ENCODE peak calls at places on chromosomes 4 and X, in six cellular contexts. One of them, this sample, is unnamed.

GRCh38 chr4:156656911-156657310 is 314.7 kb downstream of the PDGFC start:
- DNase-seq in activated B cell treated with CpG ODN at 0.5 μM for 24 hours: no peak
- DNase-seq in fibroblast of lung: no peak
- DNase-seq in progenitor cell of endocrine pancreas: no peak
- DNase-seq in stomach: no peak
- DNase-seq in uterus: no peak
- DNase-seq in this sample: no peak

GRCh38 chrX:44938111-44938510 is 65.1 kb downstream of the KDM6A start:
- DNase-seq in activated B cell treated with CpG ODN at 0.5 μM for 24 hours: no peak
- DNase-seq in fibroblast of lung: no peak
- DNase-seq in progenitor cell of endocrine pancreas: no peak
- DNase-seq in stomach: no peak
- DNase-seq in uterus: no peak
- DNase-seq in this sample: no peak

GRCh38 chr4:145177906-145178538 is 2.4 kb downstream of the OTUD4 start:
- DNase-seq in activated B cell treated with CpG ODN at 0.5 μM for 24 hours: no peak
- DNase-seq in fibroblast of lung: peak; percentile 47
- DNase-seq in progenitor cell of endocrine pancreas: no peak
- DNase-seq in stomach: no peak
- DNase-seq in uterus: no peak
- DNase-seq in this sample: no peak

GRCh38 chrX:71618303-71618721 is at the start of gene CXCR3:
- DNase-seq in activated B cell treated with CpG ODN at 0.5 μM for 24 hours: peak; percentile 21
- DNase-seq in fibroblast of lung: peak; percentile 44
- DNase-seq in progenitor cell of endocrine pancreas: no peak
- DNase-seq in stomach: no peak
- DNase-seq in uterus: no peak
- DNase-seq in this sample: peak; percentile 36

GRCh38 chr4:48692023-48692422 is 88.1 kb downstream of the FRYL start:
- DNase-seq in activated B cell treated with CpG ODN at 0.5 μM for 24 hours: no peak
- DNase-seq in fibroblast of lung: no peak
- DNase-seq in progenitor cell of endocrine pancreas: no peak
- DNase-seq in stomach: no peak
- DNase-seq in uterus: no peak
- DNase-seq in this sample: no peak

GRCh38 chr4:108372678-108373077 is 203.9 kb upstream of the LEF1 start:
- DNase-seq in activated B cell treated with CpG ODN at 0.5 μM for 24 hours: no peak
- DNase-seq in fibroblast of lung: no peak
- DNase-seq in progenitor cell of endocrine pancreas: no peak
- DNase-seq in stomach: no peak
- DNase-seq in uterus: no peak
- DNase-seq in this sample: no peak

GRCh38 chrX:109393859-109394258 is 88.0 kb downstream of the GUCY2F start:
- DNase-seq in activated B cell treated with CpG ODN at 0.5 μM for 24 hours: no peak
- DNase-seq in fibroblast of lung: no peak
- DNase-seq in progenitor cell of endocrine pancreas: no peak
- DNase-seq in stomach: no peak
- DNase-seq in uterus: no peak
- DNase-seq in this sample: no peak

GRCh38 chr4:20592666-20593065 is 107.6 kb upstream of the PACRGL start:
- DNase-seq in activated B cell treated with CpG ODN at 0.5 μM for 24 hours: no peak
- DNase-seq in fibroblast of lung: peak; percentile 17
- DNase-seq in progenitor cell of endocrine pancreas: no peak
- DNase-seq in stomach: no peak
- DNase-seq in uterus: no peak
- DNase-seq in this sample: no peak

GRCh38 chr4:138177278-138177968 is 64.7 kb downstream of the SLC7A11 start:
- DNase-seq in activated B cell treated with CpG ODN at 0.5 μM for 24 hours: no peak
- DNase-seq in fibroblast of lung: no peak
- DNase-seq in progenitor cell of endocrine pancreas: no peak
- DNase-seq in stomach: no peak
- DNase-seq in uterus: no peak
- DNase-seq in this sample: no peak

GRCh38 chrX:12975999-12976558 is 1.2 kb downstream of the TMSB4X start:
- DNase-seq in activated B cell treated with CpG ODN at 0.5 μM for 24 hours: no peak
- DNase-seq in fibroblast of lung: peak; percentile 54
- DNase-seq in progenitor cell of endocrine pancreas: no peak
- DNase-seq in stomach: peak; percentile 40
- DNase-seq in uterus: peak; percentile 48
- DNase-seq in this sample: peak; percentile 25

GRCh38 chrX:47169726-47170515 is 23.7 kb upstream of the UBA1 start:
- DNase-seq in activated B cell treated with CpG ODN at 0.5 μM for 24 hours: no peak
- DNase-seq in fibroblast of lung: peak; percentile 63
- DNase-seq in progenitor cell of endocrine pancreas: no peak
- DNase-seq in stomach: peak; percentile 23
- DNase-seq in uterus: peak; percentile 11
- DNase-seq in this sample: no peak

GRCh38 chrX:135275973-135276372 is 24.1 kb downstream of the ETDA start:
- DNase-seq in activated B cell treated with CpG ODN at 0.5 μM for 24 hours: no peak
- DNase-seq in fibroblast of lung: no peak
- DNase-seq in progenitor cell of endocrine pancreas: no peak
- DNase-seq in stomach: no peak
- DNase-seq in uterus: no peak
- DNase-seq in this sample: no peak

GRCh38 chr4:31366041-31366440 is 645.9 kb downstream of the PCDH7 start:
- DNase-seq in activated B cell treated with CpG ODN at 0.5 μM for 24 hours: no peak
- DNase-seq in fibroblast of lung: peak; percentile 67
- DNase-seq in progenitor cell of endocrine pancreas: no peak
- DNase-seq in stomach: no peak
- DNase-seq in uterus: no peak
- DNase-seq in this sample: no peak

GRCh38 chr4:145679520-145679919 is 426 bp upstream of the C4orf51 start:
- DNase-seq in activated B cell treated with CpG ODN at 0.5 μM for 24 hours: no peak
- DNase-seq in fibroblast of lung: peak; percentile 95
- DNase-seq in progenitor cell of endocrine pancreas: no peak
- DNase-seq in stomach: peak; percentile 32
- DNase-seq in uterus: no peak
- DNase-seq in this sample: no peak

GRCh38 chr4:73446336-73446938 is 10.4 kb downstream of the AFP start:
- DNase-seq in activated B cell treated with CpG ODN at 0.5 μM for 24 hours: no peak
- DNase-seq in fibroblast of lung: peak; percentile 44
- DNase-seq in progenitor cell of endocrine pancreas: no peak
- DNase-seq in stomach: no peak
- DNase-seq in uterus: no peak
- DNase-seq in this sample: no peak

GRCh38 chrX:31166832-31167231 is 95.0 kb upstream of the FTHL17 start:
- DNase-seq in activated B cell treated with CpG ODN at 0.5 μM for 24 hours: no peak
- DNase-seq in fibroblast of lung: no peak
- DNase-seq in progenitor cell of endocrine pancreas: no peak
- DNase-seq in stomach: no peak
- DNase-seq in uterus: no peak
- DNase-seq in this sample: no peak

GRCh38 chrX:153333271-153333670 is 682 bp upstream of the ZNF275 start:
- DNase-seq in activated B cell treated with CpG ODN at 0.5 μM for 24 hours: no peak
- DNase-seq in fibroblast of lung: peak; percentile 39
- DNase-seq in progenitor cell of endocrine pancreas: no peak
- DNase-seq in stomach: no peak
- DNase-seq in uterus: no peak
- DNase-seq in this sample: no peak

GRCh38 chr4:109729563-109730293 is at the start of gene PLA2G12A:
- DNase-seq in activated B cell treated with CpG ODN at 0.5 μM for 24 hours: peak; percentile 77
- DNase-seq in fibroblast of lung: peak; percentile 37
- DNase-seq in progenitor cell of endocrine pancreas: peak; percentile 87
- DNase-seq in stomach: peak; percentile 94
- DNase-seq in uterus: peak; percentile 64
- DNase-seq in this sample: peak; percentile 64

GRCh38 chr4:86338521-86338920 is 21.3 kb downstream of the MAPK10 start:
- DNase-seq in activated B cell treated with CpG ODN at 0.5 μM for 24 hours: no peak
- DNase-seq in fibroblast of lung: peak; percentile 41
- DNase-seq in progenitor cell of endocrine pancreas: no peak
- DNase-seq in stomach: no peak
- DNase-seq in uterus: no peak
- DNase-seq in this sample: no peak

GRCh38 chr4:76881375-76881774 is 16.6 kb downstream of the SOWAHB start:
- DNase-seq in activated B cell treated with CpG ODN at 0.5 μM for 24 hours: no peak
- DNase-seq in fibroblast of lung: no peak
- DNase-seq in progenitor cell of endocrine pancreas: no peak
- DNase-seq in stomach: no peak
- DNase-seq in uterus: no peak
- DNase-seq in this sample: no peak

GRCh38 chrX:36978886-36979285 is 29.3 kb upstream of the FAM47C start:
- DNase-seq in activated B cell treated with CpG ODN at 0.5 μM for 24 hours: no peak
- DNase-seq in fibroblast of lung: peak; percentile 64
- DNase-seq in progenitor cell of endocrine pancreas: no peak
- DNase-seq in stomach: no peak
- DNase-seq in uterus: no peak
- DNase-seq in this sample: no peak

GRCh38 chr4:21451032-21451431 is 497.5 kb downstream of the KCNIP4 start:
- DNase-seq in activated B cell treated with CpG ODN at 0.5 μM for 24 hours: no peak
- DNase-seq in fibroblast of lung: peak; percentile 84
- DNase-seq in progenitor cell of endocrine pancreas: no peak
- DNase-seq in stomach: no peak
- DNase-seq in uterus: no peak
- DNase-seq in this sample: no peak

GRCh38 chr4:10529256-10529890 is 72.1 kb upstream of the ZNF518B start:
- DNase-seq in activated B cell treated with CpG ODN at 0.5 μM for 24 hours: no peak
- DNase-seq in fibroblast of lung: peak; percentile 8
- DNase-seq in progenitor cell of endocrine pancreas: no peak
- DNase-seq in stomach: no peak
- DNase-seq in uterus: no peak
- DNase-seq in this sample: no peak

GRCh38 chrX:133950214-133950613 is 35.2 kb downstream of the GPC3 start:
- DNase-seq in activated B cell treated with CpG ODN at 0.5 μM for 24 hours: no peak
- DNase-seq in fibroblast of lung: no peak
- DNase-seq in progenitor cell of endocrine pancreas: no peak
- DNase-seq in stomach: no peak
- DNase-seq in uterus: no peak
- DNase-seq in this sample: no peak

GRCh38 chr4:70704333-70705145 is 16.2 kb downstream of the UTP3 start:
- DNase-seq in activated B cell treated with CpG ODN at 0.5 μM for 24 hours: peak; percentile 69
- DNase-seq in fibroblast of lung: peak; percentile 81
- DNase-seq in progenitor cell of endocrine pancreas: peak; percentile 84
- DNase-seq in stomach: peak; percentile 82
- DNase-seq in uterus: peak; percentile 79
- DNase-seq in this sample: peak; percentile 57

GRCh38 chr4:182346675-182347375 is 103.6 kb downstream of the TENM3 start:
- DNase-seq in activated B cell treated with CpG ODN at 0.5 μM for 24 hours: no peak
- DNase-seq in fibroblast of lung: no peak
- DNase-seq in progenitor cell of endocrine pancreas: no peak
- DNase-seq in stomach: no peak
- DNase-seq in uterus: no peak
- DNase-seq in this sample: no peak

GRCh38 chr4:89248879-89249281 is 58.7 kb downstream of the GPRIN3 start:
- DNase-seq in activated B cell treated with CpG ODN at 0.5 μM for 24 hours: no peak
- DNase-seq in fibroblast of lung: no peak
- DNase-seq in progenitor cell of endocrine pancreas: no peak
- DNase-seq in stomach: no peak
- DNase-seq in uterus: no peak
- DNase-seq in this sample: no peak

GRCh38 chr4:71520850-71521249 is 182.0 kb downstream of the SLC4A4 start:
- DNase-seq in activated B cell treated with CpG ODN at 0.5 μM for 24 hours: no peak
- DNase-seq in fibroblast of lung: peak; percentile 38
- DNase-seq in progenitor cell of endocrine pancreas: no peak
- DNase-seq in stomach: no peak
- DNase-seq in uterus: no peak
- DNase-seq in this sample: no peak

GRCh38 chr4:69470561-69470960 is 25.1 kb downstream of the UGT2B4 start:
- DNase-seq in activated B cell treated with CpG ODN at 0.5 μM for 24 hours: no peak
- DNase-seq in fibroblast of lung: no peak
- DNase-seq in progenitor cell of endocrine pancreas: no peak
- DNase-seq in stomach: no peak
- DNase-seq in uterus: no peak
- DNase-seq in this sample: no peak

GRCh38 chr4:47642985-47643745 is 158.1 kb downstream of the ATP10D start:
- DNase-seq in activated B cell treated with CpG ODN at 0.5 μM for 24 hours: no peak
- DNase-seq in fibroblast of lung: peak; percentile 92
- DNase-seq in progenitor cell of endocrine pancreas: no peak
- DNase-seq in stomach: no peak
- DNase-seq in uterus: no peak
- DNase-seq in this sample: no peak

GRCh38 chr4:39305902-39306677 is 60.1 kb downstream of the RFC1 start:
- DNase-seq in activated B cell treated with CpG ODN at 0.5 μM for 24 hours: no peak
- DNase-seq in fibroblast of lung: peak; percentile 20
- DNase-seq in progenitor cell of endocrine pancreas: no peak
- DNase-seq in stomach: no peak
- DNase-seq in uterus: no peak
- DNase-seq in this sample: no peak

GRCh38 chr4:771464-771863 is 54.5 kb downstream of the CPLX1 start:
- DNase-seq in activated B cell treated with CpG ODN at 0.5 μM for 24 hours: no peak
- DNase-seq in fibroblast of lung: no peak
- DNase-seq in progenitor cell of endocrine pancreas: no peak
- DNase-seq in stomach: no peak
- DNase-seq in uterus: no peak
- DNase-seq in this sample: no peak

GRCh38 chr4:139770361-139770760 is 104.7 kb downstream of the MGST2 start:
- DNase-seq in activated B cell treated with CpG ODN at 0.5 μM for 24 hours: no peak
- DNase-seq in fibroblast of lung: no peak
- DNase-seq in progenitor cell of endocrine pancreas: no peak
- DNase-seq in stomach: no peak
- DNase-seq in uterus: peak; percentile 61
- DNase-seq in this sample: no peak

GRCh38 chr4:16196482-16197393 is 29.5 kb downstream of the TAPT1 start:
- DNase-seq in activated B cell treated with CpG ODN at 0.5 μM for 24 hours: no peak
- DNase-seq in fibroblast of lung: peak; percentile 84
- DNase-seq in progenitor cell of endocrine pancreas: no peak
- DNase-seq in stomach: no peak
- DNase-seq in uterus: no peak
- DNase-seq in this sample: no peak
- TF ChIP-seq CTCF in activated B cell treated with CpG ODN at 0.5 μM for 24 hours: no peak
- TF ChIP-seq CTCF in fibroblast of lung: peak; percentile 47
- TF ChIP-seq CTCF in progenitor cell of endocrine pancreas: peak; percentile 52
- TF ChIP-seq CTCF in stomach: no peak
- TF ChIP-seq CTCF in uterus: peak; percentile 52
- TF ChIP-seq CTCF in this sample: no peak

GRCh38 chr4:78592104-78592783 is 40.7 kb downstream of the ANXA3 start:
- DNase-seq in activated B cell treated with CpG ODN at 0.5 μM for 24 hours: no peak
- DNase-seq in fibroblast of lung: no peak
- DNase-seq in progenitor cell of endocrine pancreas: no peak
- DNase-seq in stomach: no peak
- DNase-seq in uterus: no peak
- DNase-seq in this sample: no peak
- TF ChIP-seq CTCF in activated B cell treated with CpG ODN at 0.5 μM for 24 hours: no peak
- TF ChIP-seq CTCF in fibroblast of lung: peak; percentile 9
- TF ChIP-seq CTCF in progenitor cell of endocrine pancreas: peak; percentile 40
- TF ChIP-seq CTCF in stomach: no peak
- TF ChIP-seq CTCF in uterus: no peak
- TF ChIP-seq CTCF in this sample: no peak

DNA sequence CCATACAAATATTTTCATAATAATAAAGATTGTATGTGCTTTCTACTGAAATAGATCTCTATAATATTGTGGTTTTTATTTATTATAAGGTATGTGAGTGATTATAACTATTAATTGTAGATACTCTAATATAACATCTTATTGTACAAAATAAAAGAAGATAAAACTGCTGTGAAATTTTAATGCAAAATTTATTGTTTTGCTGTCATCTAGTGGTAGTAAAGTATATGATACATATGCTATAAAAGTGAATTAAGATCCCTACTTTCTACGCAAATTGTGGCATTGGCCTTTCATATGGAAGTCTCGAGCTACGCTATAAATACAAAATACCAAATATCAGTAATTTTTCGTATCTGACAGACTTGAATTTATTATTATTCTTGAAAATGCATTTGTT is 19.3 kb downstream of the YIPF7 start:
- DNase-seq in activated B cell treated with CpG ODN at 0.5 μM for 24 hours: no peak
- DNase-seq in fibroblast of lung: no peak
- DNase-seq in progenitor cell of endocrine pancreas: no peak
- DNase-seq in stomach: no peak
- DNase-seq in uterus: no peak
- DNase-seq in this sample: no peak
- TF ChIP-seq CTCF in activated B cell treated with CpG ODN at 0.5 μM for 24 hours: no peak
- TF ChIP-seq CTCF in fibroblast of lung: no peak
- TF ChIP-seq CTCF in progenitor cell of endocrine pancreas: peak; percentile 30
- TF ChIP-seq CTCF in stomach: no peak
- TF ChIP-seq CTCF in uterus: no peak
- TF ChIP-seq CTCF in this sample: no peak

GRCh38 chrX:155966876-155967275 is 30.6 kb upstream of the IL9R start:
- DNase-seq in activated B cell treated with CpG ODN at 0.5 μM for 24 hours: no peak
- DNase-seq in fibroblast of lung: no peak
- DNase-seq in progenitor cell of endocrine pancreas: no peak
- DNase-seq in stomach: no peak
- DNase-seq in uterus: no peak
- DNase-seq in this sample: no peak
- TF ChIP-seq CTCF in activated B cell treated with CpG ODN at 0.5 μM for 24 hours: no peak
- TF ChIP-seq CTCF in fibroblast of lung: no peak
- TF ChIP-seq CTCF in progenitor cell of endocrine pancreas: peak; percentile 50
- TF ChIP-seq CTCF in stomach: no peak
- TF ChIP-seq CTCF in uterus: no peak
- TF ChIP-seq CTCF in this sample: no peak

This sample was measured in natural killer cell.